ENCODE peak calls at places on chromosomes 7 and 10, in nine cellular contexts. L is ovary; M is right lobe of liver; B is hepatocyte; S is CD4-positive, alpha-beta T cell; K is pancreas; D is mammary epithelial cell; F is heart right ventricle; G is testis. O is an unnamed sample.

GRCh38 chr10:73218466-73219191 is 28.4 kb downstream of the DNAJC9 start:
- DNase-seq in G (no peak), L (no peak), F (no peak), M (no peak), D (no peak), K (no peak), S (no peak), B (peak; percentile 11), O (no peak)

GRCh38 chr7:70154521-70155180 is 556.4 kb downstream of the AUTS2 start:
- DNase-seq in S (no peak), F (no peak), D (no peak), L (no peak), K (no peak), G (no peak), B (no peak), M (no peak), O (no peak)

GRCh38 chr7:73905360-73905759 is 44.4 kb downstream of the TMEM270 start:
- DNase-seq in F (no peak), B (no peak), L (no peak), M (no peak), K (peak; percentile 39), G (no peak), D (no peak), S (no peak), O (no peak)

GRCh38 chr7:28707291-28707690 is 250.8 kb downstream of the TRIL start:
- DNase-seq in K (no peak), D (no peak), S (no peak), L (no peak), G (no peak), M (no peak), F (no peak), B (no peak), O (no peak)

GRCh38 chr7:3200504-3200903 is 100.5 kb upstream of the SDK1 start:
- DNase-seq in B (peak; percentile 35), K (no peak), F (no peak), L (no peak), G (peak; percentile 35), M (no peak), S (no peak), D (peak; percentile 23), O (no peak)

GRCh38 chr7:70380315-70381027 is 751.5 kb upstream of the GALNT17 start:
- DNase-seq in K (no peak), S (no peak), D (no peak), L (no peak), F (peak; percentile 43), M (no peak), B (no peak), G (no peak), O (no peak)

GRCh38 chr7:86667732-86668131 is 24.0 kb downstream of the GRM3 start:
- DNase-seq in L (no peak), D (no peak), B (no peak), F (no peak), M (no peak), K (no peak), S (no peak), G (no peak), O (no peak)

GRCh38 chr10:132550366-132551092 is 12.9 kb downstream of the INPP5A start:
- DNase-seq in S (no peak), M (no peak), D (no peak), L (no peak), G (no peak), F (peak; percentile 11), K (peak; percentile 50), B (no peak), O (no peak)

GRCh38 chr10:26222563-26222962 is 6.0 kb downstream of the GAD2 start:
- DNase-seq in B (no peak), G (no peak), L (no peak), F (no peak), D (no peak), S (no peak), M (no peak), K (no peak), O (no peak)

GRCh38 chr7:26440993-26441636 is 149.5 kb downstream of the SNX10 start:
- DNase-seq in L (no peak), S (no peak), M (no peak), B (no peak), K (no peak), G (no peak), D (no peak), F (no peak), O (no peak)

GRCh38 chr7:127650842-127651555 is 995 bp upstream of the SND1 start:
- DNase-seq in K (no peak), S (peak; percentile 12), B (no peak), D (no peak), L (peak; percentile 30), G (no peak), F (no peak), M (no peak), O (no peak)

GRCh38 chr7:159012353-159013069 is 132.2 kb downstream of the VIPR2 start:
- DNase-seq in K (peak; percentile 78), M (no peak), F (peak; percentile 72), S (no peak), B (peak; percentile 62), D (no peak), L (peak; percentile 57), G (no peak), O (peak; percentile 70)

GRCh38 chr7:142384508-142384922 is 126.7 kb upstream of the PRSS58 start:
- DNase-seq in M (no peak), K (no peak), D (peak; percentile 90), L (no peak), B (no peak), G (no peak), F (no peak), S (peak; percentile 8), O (no peak)

GRCh38 chr7:103889451-103889850 is 100.0 kb downstream of the RELN start:
- DNase-seq in G (no peak), L (no peak), M (no peak), F (no peak), B (no peak), S (no peak), D (no peak), K (no peak), O (no peak)

GRCh38 chr7:131638641-131639430 is 82.4 kb upstream of the PODXL start:
- DNase-seq in K (no peak), G (no peak), B (no peak), D (no peak), M (no peak), F (no peak), L (no peak), S (no peak), O (no peak)

GRCh38 chr7:16845746-16846145 is 36.0 kb downstream of the AGR3 start:
- DNase-seq in M (no peak), F (no peak), L (no peak), S (no peak), D (no peak), K (no peak), B (no peak), G (no peak), O (no peak)

GRCh38 chr10:101894742-101895141 is 51.1 kb upstream of the KCNIP2 start:
- DNase-seq in K (no peak), F (peak; percentile 28), S (no peak), D (no peak), L (no peak), M (peak; percentile 20), B (peak; percentile 23), G (no peak), O (no peak)

GRCh38 chr7:116809636-116810266 is 52.6 kb upstream of the CAPZA2 start:
- DNase-seq in G (peak; percentile 17), K (no peak), S (no peak), F (peak; percentile 51), D (peak; percentile 56), M (no peak), B (peak; percentile 88), L (no peak), O (no peak)

GRCh38 chr7:111954056-111954455 is 252.1 kb downstream of the DOCK4 start:
- DNase-seq in G (no peak), F (no peak), B (no peak), K (no peak), L (no peak), S (no peak), M (no peak), D (no peak), O (no peak)

GRCh38 chr7:111951027-111951426 is 255.2 kb downstream of the DOCK4 start:
- DNase-seq in D (no peak), F (no peak), S (no peak), M (no peak), G (no peak), B (no peak), L (no peak), K (no peak), O (no peak)

GRCh38 chr7:111958431-111958830 is 247.8 kb downstream of the DOCK4 start:
- DNase-seq in S (no peak), L (no peak), K (no peak), B (no peak), G (no peak), M (no peak), D (no peak), F (no peak), O (no peak)

GRCh38 chr7:111954474-111955311 is 251.5 kb downstream of the DOCK4 start:
- DNase-seq in D (no peak), M (peak; percentile 49), S (no peak), B (no peak), L (no peak), K (no peak), G (no peak), F (no peak), O (no peak)

GRCh38 chr7:111953611-111954010 is 252.6 kb downstream of the DOCK4 start:
- DNase-seq in L (no peak), M (peak; percentile 44), B (no peak), K (no peak), S (no peak), D (peak; percentile 92), F (peak; percentile 26), G (peak; percentile 24), O (no peak)
- TF ChIP-seq CTCF in L (no peak), M (peak; percentile 59), B (no peak), K (no peak), S (no peak), D (peak; percentile 58), F (peak; percentile 56), G (no peak), O (no peak)

GRCh38 chr7:106604303-106604918 is 56.5 kb downstream of the CCDC71L start:
- DNase-seq in F (no peak), B (no peak), S (no peak), K (no peak), L (no peak), M (no peak), D (peak; percentile 31), G (no peak), O (no peak)
- H3K27ac ChIP-seq in F (no peak overlapping the region), B (no peak overlapping the region), S (no peak overlapping the region), K (no peak overlapping the region), L (no peak overlapping the region), M (no peak overlapping the region), D (no peak overlapping the region), G (no peak overlapping the region), O (no peak overlapping the region)

DNA sequence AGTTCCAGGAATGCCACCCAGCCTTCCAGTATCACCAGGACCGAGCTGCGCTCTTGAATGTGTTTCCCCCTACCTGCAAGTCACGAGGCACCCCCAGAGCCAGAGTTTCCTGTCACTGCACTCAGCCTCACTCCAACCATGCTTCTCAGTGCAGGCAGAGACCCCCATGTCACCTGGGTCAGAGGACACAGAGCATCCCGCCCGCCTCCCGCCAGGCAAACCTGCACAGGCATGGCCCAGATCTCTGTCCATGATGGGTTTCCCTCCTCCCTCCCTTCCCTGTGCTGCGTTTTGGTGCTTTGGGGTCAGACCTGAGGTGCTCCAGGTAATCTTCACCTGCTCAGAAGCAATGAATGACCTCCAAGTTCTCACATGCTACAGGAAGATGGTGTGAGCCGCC is 3.1 kb upstream of the RET start:
- DNase-seq in B (no peak), K (peak; percentile 21), S (no peak), M (no peak), F (no peak), G (no peak), D (no peak), L (no peak), O (no peak)
- H3K27me3 ChIP-seq in B (peaks cover 40% of the 10 kb centered on the region), K (no peaks in the 10 kb centered on the region), S (peaks cover 26% of the 10 kb centered on the region), M (no peaks in the 10 kb centered on the region), F (peaks cover 4% of the 10 kb centered on the region), G (no peaks in the 10 kb centered on the region), D (peaks cover 8% of the 10 kb centered on the region), L (no peaks in the 10 kb centered on the region), O (peaks cover 16% of the 10 kb centered on the region)

GRCh38 chr10:129929343-129930297 is 34.5 kb downstream of the EBF3 start:
- DNase-seq in G (no peak), M (no peak), K (no peak), S (no peak), D (no peak), L (no peak), F (no peak), B (no peak), O (peak; percentile 20)
- TF ChIP-seq CTCF in G (no peak), M (no peak), K (no peak), S (no peak), D (no peak), L (no peak), F (peak; percentile 21), B (no peak), O (no peak)

O was measured in left lung.